ENCODE peak calls at places on chromosomes 7 and 10, in four cellular contexts. N is NB4, T is cardiac muscle cell, Q is upper lobe of left lung. W is an unnamed sample.

GRCh38 chr10:115051216-115051615 is 41.9 kb upstream of the ATRNL1 start:
- DNase-seq in N (no peak), T (no peak), Q (no peak), W (no peak)

GRCh38 chr7:117010375-117011133 is 57.3 kb downstream of the ST7 start:
- DNase-seq in N (no peak), T (no peak), Q (no peak), W (no peak)

GRCh38 chr10:63267414-63268138 is 134.4 kb downstream of the NRBF2 start:
- DNase-seq in N (peak; percentile 69), T (peak; percentile 65), Q (no peak), W (no peak)

GRCh38 chr7:100785878-100786277 is 41.4 kb downstream of the EPHB4 start:
- DNase-seq in N (no peak), T (no peak), Q (no peak), W (no peak)

GRCh38 chr10:79027147-79028055 is 41.4 kb upstream of the ZMIZ1 start:
- DNase-seq in N (peak; percentile 32), T (no peak), Q (no peak), W (peak; percentile 76)

GRCh38 chr10:127802532-127803055 is 65.6 kb downstream of the FOXI2 start:
- DNase-seq in N (no peak), T (no peak), Q (no peak), W (no peak)

GRCh38 chr10:107118866-107119265 is 45.6 kb downstream of the SORCS1 start:
- DNase-seq in N (no peak), T (no peak), Q (no peak), W (no peak)

GRCh38 chr10:116947838-116948529 is 57.0 kb downstream of the SHTN1 start:
- DNase-seq in N (peak; percentile 6), T (no peak), Q (no peak), W (no peak)

GRCh38 chr7:138008588-138009349 is 6.9 kb upstream of the CREB3L2 start:
- DNase-seq in N (peak; percentile 83), T (peak; percentile 75), Q (no peak), W (peak; percentile 20)

DNA sequence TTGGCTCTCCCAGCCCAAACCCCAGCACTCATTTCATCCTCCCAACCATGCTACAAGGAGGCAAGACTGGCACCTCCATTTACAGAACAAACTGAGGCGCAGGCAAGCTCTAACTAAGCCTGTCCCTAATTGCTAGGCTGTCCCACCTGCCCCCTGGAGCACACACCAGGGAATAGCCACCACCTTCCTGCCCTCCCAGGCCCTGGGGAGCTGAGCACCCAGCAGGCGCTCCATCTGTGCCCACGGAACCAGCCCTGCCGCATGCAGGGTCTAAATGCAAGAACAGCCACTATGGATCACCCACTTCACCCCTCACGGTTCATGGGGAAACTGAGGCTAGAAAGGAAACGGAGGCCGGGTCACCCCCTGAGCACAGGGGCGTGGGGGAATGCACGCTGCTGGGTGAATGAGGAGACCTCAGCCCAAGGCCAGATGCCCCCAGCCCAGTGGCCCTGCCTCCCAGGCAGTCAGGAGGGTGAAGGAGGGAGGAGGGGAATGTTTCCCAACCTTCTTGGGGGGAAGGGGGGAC is 16.5 kb downstream of the PDGFA start:
- DNase-seq in N (no peak), T (no peak), Q (peak; percentile 43), W (no peak)
- TF ChIP-seq CTCF in N (no peak), T (peak; percentile 12), Q (no peak), W (no peak)

GRCh38 chr10:43351301-43351700 is 20.1 kb upstream of the FXYD4 start:
- DNase-seq in N (no peak), T (no peak), Q (peak; percentile 52), W (no peak)
- TF ChIP-seq CTCF in N (no peak), T (no peak), Q (no peak), W (no peak)

GRCh38 chr10:14548970-14549369 is 218.2 kb upstream of the FRMD4A start:
- DNase-seq in N (no peak), T (no peak), Q (no peak), W (no peak)

GRCh38 chr10:14548474-14548873 is 217.8 kb upstream of the FRMD4A start:
- DNase-seq in N (no peak), T (no peak), Q (no peak), W (no peak)

GRCh38 chr10:14549496-14549895 is 218.8 kb upstream of the FRMD4A start:
- DNase-seq in N (no peak), T (no peak), Q (no peak), W (no peak)

GRCh38 chr10:14545827-14546226 is 215.1 kb upstream of the FRMD4A start:
- DNase-seq in N (no peak), T (no peak), Q (no peak), W (no peak)

GRCh38 chr10:14547826-14548225 is 217.1 kb upstream of the FRMD4A start:
- DNase-seq in N (no peak), T (peak; percentile 29), Q (no peak), W (no peak)
- TF ChIP-seq CTCF in N (peak; percentile 16), T (no peak), Q (no peak), W (no peak)

GRCh38 chr10:49512121-49512809 is 26.7 kb downstream of the ERCC6 start:
- DNase-seq in N (peak; percentile 66), T (peak; percentile 47), Q (no peak), W (no peak)
- TF ChIP-seq CTCF in N (peak; percentile 50), T (peak; percentile 60), Q (peak; percentile 48), W (peak; percentile 79)

GRCh38 chr7:29345590-29345989 is 151.0 kb downstream of the CHN2 start:
- DNase-seq in N (peak; percentile 29), T (peak; percentile 63), Q (no peak), W (peak; percentile 27)
- TF ChIP-seq CTCF in N (peak; percentile 20), T (peak; percentile 57), Q (no peak), W (no peak)